ENCODE peak calls at places on chromosomes 3 and 15, in seven cellular contexts. J is foreskin fibroblast; X is esophagus muscularis mucosa; D is type B pancreatic cell; E is psoas muscle; B is AG09319; W is activated CD8-positive, alpha-beta T cell treated with anti-CD3 and anti-CD28 coated beads for 36 hours. L is an unnamed sample.

GRCh38 chr3:111619833-111620232 is 24.7 kb upstream of the ZBED2 start:
- DNase-seq in J (peak; percentile 21), X (no peak), D (no peak), E (no peak), B (no peak), W (no peak), L (no peak)

GRCh38 chr15:77642793-77643430 is 10.2 kb upstream of the LINGO1 start:
- DNase-seq in J (peak; percentile 12), X (no peak), D (no peak), E (no peak), B (no peak), W (no peak), L (no peak)

GRCh38 chr3:46881819-46882376 is 4.4 kb downstream of the PTH1R start:
- DNase-seq in J (peak; percentile 28), X (no peak), D (no peak), E (peak; percentile 42), B (no peak), W (peak; percentile 35), L (no peak)

GRCh38 chr3:186687120-186687651 is 21.4 kb downstream of the HRG start:
- DNase-seq in J (no peak), X (no peak), D (no peak), E (no peak), B (no peak), W (no peak), L (no peak)

GRCh38 chr3:31562525-31562924 is 29.8 kb downstream of the STT3B start:
- DNase-seq in J (no peak), X (no peak), D (no peak), E (no peak), B (no peak), W (peak; percentile 53), L (no peak)

GRCh38 chr15:88627463-88627862 is 6.3 kb downstream of the AEN start:
- DNase-seq in J (no peak), X (no peak), D (no peak), E (no peak), B (no peak), W (peak; percentile 84), L (no peak)

GRCh38 chr3:101629219-101629618 is 47.7 kb downstream of the ZBTB11 start:
- DNase-seq in J (no peak), X (no peak), D (no peak), E (no peak), B (no peak), W (no peak), L (no peak)

GRCh38 chr3:185733980-185734724 is 90.7 kb downstream of the IGF2BP2 start:
- DNase-seq in J (peak; percentile 87), X (no peak), D (no peak), E (no peak), B (peak; percentile 64), W (peak; percentile 31), L (no peak)

GRCh38 chr15:40999190-40999589 is 45.9 kb downstream of the CHAC1 start:
- DNase-seq in J (peak; percentile 67), X (no peak), D (no peak), E (no peak), B (no peak), W (no peak), L (no peak)

GRCh38 chr15:75672646-75673425 is 25.1 kb downstream of the SNX33 start:
- DNase-seq in J (peak; percentile 74), X (no peak), D (no peak), E (no peak), B (no peak), W (no peak), L (no peak)

GRCh38 chr3:100463002-100463401 is 29.4 kb upstream of the TMEM45A start:
- DNase-seq in J (peak; percentile 83), X (peak; percentile 17), D (no peak), E (no peak), B (peak; percentile 46), W (peak; percentile 17), L (no peak)

GRCh38 chr15:82680200-82681102 is 29.2 kb downstream of the AP3B2 start:
- DNase-seq in J (no peak), X (no peak), D (peak; percentile 80), E (peak; percentile 34), B (no peak), W (peak; percentile 84), L (no peak)

GRCh38 chr3:184178522-184179138 is 4.0 kb downstream of the AP2M1 start:
- DNase-seq in J (peak; percentile 60), X (no peak), D (no peak), E (no peak), B (no peak), W (no peak), L (no peak)

GRCh38 chr15:101044625-101045235 is 125.6 kb downstream of the LRRK1 start:
- DNase-seq in J (no peak), X (peak; percentile 80), D (no peak), E (no peak), B (no peak), W (no peak), L (peak; percentile 77)
- TF ChIP-seq CTCF in J (no peak), X (no peak), D (no peak), E (no peak), B (no peak), W (no peak), L (no peak)

DNA sequence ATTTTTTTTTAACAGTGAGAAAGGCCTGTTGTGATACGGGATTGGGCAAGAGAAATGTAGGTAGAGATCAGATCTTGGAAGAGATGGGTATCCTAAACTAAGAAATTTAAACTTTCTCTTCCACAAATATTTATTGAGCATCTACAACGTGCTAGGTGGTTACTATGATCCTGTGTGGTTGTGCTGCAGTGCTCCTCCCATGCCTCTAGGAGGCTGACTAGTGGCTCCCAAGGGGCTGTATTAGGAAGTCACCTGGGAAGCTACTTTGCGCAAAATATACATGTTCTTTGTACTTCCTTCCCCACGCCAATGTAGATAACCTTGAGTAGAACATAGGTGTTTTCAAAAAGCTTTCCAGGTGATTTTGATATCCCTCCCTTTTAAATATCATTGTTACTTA is 27.2 kb downstream of the USP3 start:
- DNase-seq in J (no peak), X (no peak), D (no peak), E (no peak), B (no peak), W (no peak), L (no peak)
- TF ChIP-seq CTCF in J (no peak), X (peak; percentile 7), D (peak; percentile 56), E (no peak), B (no peak), W (peak; percentile 34), L (peak; percentile 18)

GRCh38 chr3:165201964-165202363 is 5.8 kb upstream of the SLITRK3 start:
- DNase-seq in J (no peak), X (no peak), D (no peak), E (no peak), B (no peak), W (no peak), L (no peak)

GRCh38 chr3:165206454-165207266 is 10.5 kb upstream of the SLITRK3 start:
- DNase-seq in J (peak; percentile 58), X (no peak), D (no peak), E (peak; percentile 78), B (peak; percentile 41), W (peak; percentile 55), L (peak; percentile 89)

GRCh38 chr3:165204445-165204844 is 8.3 kb upstream of the SLITRK3 start:
- DNase-seq in J (no peak), X (no peak), D (no peak), E (no peak), B (no peak), W (no peak), L (no peak)

DNA sequence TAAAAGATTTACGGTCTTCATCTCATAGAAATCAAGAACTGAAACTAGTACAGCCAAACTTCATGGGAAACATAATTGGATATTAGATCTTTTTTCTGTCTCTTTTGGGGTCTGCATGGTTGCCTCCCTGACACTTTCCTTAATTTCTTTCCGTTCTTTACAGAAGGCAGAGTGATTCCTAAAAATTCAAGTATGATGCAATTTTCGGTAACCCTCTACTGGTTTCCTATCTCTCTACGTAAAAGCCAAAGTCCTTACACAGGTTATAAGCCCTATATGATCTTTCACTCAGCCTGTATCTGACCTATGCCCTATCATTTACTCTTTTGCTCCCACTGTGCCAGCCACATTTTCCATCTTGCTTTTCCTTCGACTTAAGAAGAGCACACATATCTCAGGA is 6.8 kb upstream of the SLITRK3 start:
- DNase-seq in J (no peak), X (no peak), D (no peak), E (no peak), B (no peak), W (no peak), L (no peak)
- TF ChIP-seq CTCF in J (no peak), X (no peak), D (no peak), E (no peak), B (no peak), W (no peak), L (no peak)

GRCh38 chr15:31359722-31360111 is 33.1 kb downstream of the KLF13 start:
- DNase-seq in J (no peak), X (no peak), D (no peak), E (no peak), B (no peak), W (peak; percentile 24), L (no peak)
- TF ChIP-seq CTCF in J (no peak), X (no peak), D (no peak), E (no peak), B (no peak), W (no peak), L (no peak)

GRCh38 chr3:136988651-136989050 is 30.9 kb downstream of the IL20RB start:
- DNase-seq in J (no peak), X (no peak), D (no peak), E (no peak), B (no peak), W (no peak), L (no peak)

GRCh38 chr3:136994772-136995516 is 37.2 kb downstream of the IL20RB start:
- DNase-seq in J (peak; percentile 91), X (peak; percentile 94), D (no peak), E (peak; percentile 81), B (peak; percentile 89), W (peak; percentile 11), L (no peak)

GRCh38 chr3:136992091-136992490 is 34.3 kb downstream of the IL20RB start:
- DNase-seq in J (no peak), X (no peak), D (no peak), E (no peak), B (no peak), W (no peak), L (no peak)

GRCh38 chr3:136989781-136990524 is 32.2 kb downstream of the IL20RB start:
- DNase-seq in J (no peak), X (peak; percentile 70), D (no peak), E (no peak), B (no peak), W (no peak), L (no peak)

DNA sequence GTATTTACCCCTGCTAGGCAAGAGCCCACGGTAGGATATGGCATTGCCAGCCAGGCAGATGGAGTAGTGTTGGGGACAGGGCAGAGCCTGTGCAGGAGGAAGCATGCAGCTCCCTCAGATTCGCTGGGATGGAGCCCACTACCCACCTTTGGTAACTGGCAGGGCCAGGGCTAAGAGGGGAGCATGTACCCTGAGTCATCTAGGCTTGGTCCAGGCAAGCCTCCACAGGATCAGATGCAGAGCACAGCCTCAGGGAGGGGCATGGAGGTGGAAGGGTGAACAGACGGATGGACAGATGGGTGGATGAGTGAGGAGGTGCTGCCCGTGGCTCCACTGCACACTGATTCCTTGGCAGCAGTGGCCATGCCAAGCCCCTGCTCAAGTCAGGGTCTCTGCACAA is 33.0 kb downstream of the IL20RB start:
- DNase-seq in J (no peak), X (peak; percentile 37), D (no peak), E (no peak), B (no peak), W (no peak), L (no peak)
- TF ChIP-seq CTCF in J (no peak), X (no peak), D (no peak), E (no peak), B (no peak), W (no peak), L (no peak)

L was measured in osteocyte.